ENCODE peak calls at places on chromosomes 16 and 17, in six cellular contexts. V, L, S, D, F and Q are unnamed samples.

GRCh38 chr17:13003454-13003851 is 14.4 kb downstream of the ELAC2 start:
- DNase-seq in V (no peak), L (no peak), S (peak; percentile 62), D (no peak), F (no peak), Q (no peak)

GRCh38 chr17:74758846-74759163 is 10.4 kb downstream of the NHERF1 start:
- DNase-seq in V (no peak), L (no peak), S (no peak), D (no peak), F (peak; percentile 55), Q (no peak)

GRCh38 chr16:59905131-59905530 is 1171.0 kb upstream of the GOT2 start:
- DNase-seq in V (no peak), L (no peak), S (no peak), D (no peak), F (no peak), Q (no peak)

GRCh38 chr17:67132366-67132765 is 88.0 kb downstream of the CACNG1 start:
- DNase-seq in V (no peak), L (no peak), S (no peak), D (no peak), F (no peak), Q (no peak)

GRCh38 chr17:51828901-51829300 is 329.6 kb downstream of the CA10 start:
- DNase-seq in V (no peak), L (no peak), S (no peak), D (no peak), F (no peak), Q (no peak)

GRCh38 chr16:1871974-1872635 is at the start of gene MEIOB:
- DNase-seq in V (peak; percentile 52), L (peak; percentile 41), S (no peak), D (no peak), F (no peak), Q (no peak)

GRCh38 chr16:15041260-15042011 is 14.4 kb downstream of the NTAN1 start:
- DNase-seq in V (peak; percentile 60), L (no peak), S (peak; percentile 87), D (no peak), F (peak; percentile 78), Q (peak; percentile 88)

GRCh38 chr16:83344014-83344413 is 463.8 kb upstream of the HSBP1 start:
- DNase-seq in V (no peak), L (no peak), S (no peak), D (no peak), F (no peak), Q (no peak)

GRCh38 chr17:63707151-63707550 is 7.2 kb upstream of the LIMD2 start:
- DNase-seq in V (no peak), L (no peak), S (no peak), D (no peak), F (no peak), Q (no peak)

GRCh38 chr17:40553694-40554534 is 11.4 kb downstream of the CCR7 start:
- DNase-seq in V (no peak), L (no peak), S (peak; percentile 89), D (no peak), F (no peak), Q (no peak)

GRCh38 chr16:67864594-67864993 is 8.3 kb upstream of the EDC4 start:
- DNase-seq in V (no peak), L (no peak), S (no peak), D (no peak), F (no peak), Q (no peak)

GRCh38 chr16:68090109-68090508 is 4.9 kb downstream of the NFATC3 start:
- DNase-seq in V (no peak), L (no peak), S (no peak), D (no peak), F (no peak), Q (no peak)

GRCh38 chr17:74350486-74350885 is 11.2 kb downstream of the BTBD17 start:
- DNase-seq in V (no peak), L (no peak), S (no peak), D (no peak), F (no peak), Q (no peak)

GRCh38 chr16:87689956-87690465 is 75.8 kb downstream of the KLHDC4 start:
- DNase-seq in V (no peak), L (no peak), S (no peak), D (no peak), F (no peak), Q (no peak)

GRCh38 chr17:57302690-57303089 is 46.4 kb downstream of the MSI2 start:
- DNase-seq in V (no peak), L (no peak), S (no peak), D (no peak), F (no peak), Q (no peak)

GRCh38 chr16:49012961-49013726 is 268.5 kb downstream of the CBLN1 start:
- DNase-seq in V (peak; percentile 31), L (no peak), S (peak; percentile 92), D (no peak), F (no peak), Q (no peak)

DNA sequence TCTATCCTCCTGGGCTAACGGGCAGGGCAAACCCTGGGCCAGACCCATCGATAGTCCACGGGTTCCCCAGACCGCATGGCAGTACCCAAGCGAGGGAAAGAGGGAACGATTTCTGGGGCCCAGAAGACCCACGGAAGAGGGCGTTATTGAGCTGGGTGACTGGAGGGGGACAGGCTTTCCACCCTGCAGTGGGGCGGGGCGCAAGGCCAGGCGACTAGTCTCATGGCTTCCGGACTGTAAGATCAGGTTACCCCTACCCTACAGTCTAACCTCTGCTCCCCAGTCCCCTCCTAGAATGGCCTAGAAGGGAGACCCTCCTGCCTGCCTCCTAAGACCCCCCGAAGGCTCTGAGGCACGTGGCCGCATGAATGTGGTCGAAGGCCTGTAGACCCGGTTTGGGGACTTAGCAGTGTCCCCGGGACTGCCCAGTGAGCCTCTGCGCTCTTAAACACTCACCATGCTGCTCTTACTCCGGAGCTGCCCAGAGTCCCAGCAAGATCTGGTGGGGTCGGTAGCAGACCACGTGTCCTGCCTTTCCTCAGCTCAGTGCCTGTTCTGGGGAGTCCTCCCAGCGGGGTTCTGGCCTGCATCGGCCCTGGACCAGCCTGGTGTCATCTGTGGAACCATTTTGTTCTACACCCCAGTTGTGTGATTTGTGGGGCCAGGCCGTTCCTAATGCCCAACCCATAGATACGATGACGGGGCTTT is 13.1 kb upstream of the AURKB start:
- DNase-seq in V (peak; percentile 77), L (no peak), S (peak; percentile 85), D (peak; percentile 72), F (peak; percentile 47), Q (peak; percentile 77)
- TF ChIP-seq POLR2A in V (no peak), L (peak; percentile 68), S (no peak), D (no peak), F (no peak), Q (no peak)

DNA sequence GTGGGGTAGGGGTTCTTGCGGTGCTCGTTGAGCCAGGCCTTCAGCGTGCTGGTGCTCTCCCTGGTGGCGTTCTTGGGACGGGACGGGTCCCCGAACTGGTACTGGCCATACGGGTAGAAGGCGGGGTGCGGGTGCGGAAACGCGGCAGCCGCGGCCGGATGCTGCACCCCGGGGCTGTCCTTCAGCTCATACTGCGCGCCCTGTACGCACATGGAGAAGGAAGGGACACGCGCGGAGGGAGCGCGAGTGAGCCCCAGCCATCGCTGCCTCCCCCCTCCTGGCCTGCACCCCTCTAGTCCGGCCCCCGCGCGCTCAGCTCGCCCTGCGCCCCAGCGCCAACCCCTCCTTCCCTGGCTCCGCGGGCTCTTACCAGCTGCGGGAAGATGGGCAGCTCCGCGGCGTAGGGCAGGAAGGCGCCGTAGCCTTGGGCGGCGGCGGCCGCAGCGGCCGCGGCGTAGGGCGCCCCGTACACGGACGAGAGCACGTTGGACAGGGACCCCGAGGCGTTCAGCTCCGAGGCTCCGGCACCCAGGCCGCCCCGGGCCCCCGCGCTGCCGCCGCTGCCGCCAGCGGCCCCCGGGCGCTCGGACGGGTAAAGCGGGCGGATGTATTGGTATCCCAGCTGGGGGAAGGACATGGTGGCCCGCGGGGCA is 1.0 kb downstream of the IRX3 start:
- DNase-seq in V (no peak), L (no peak), S (no peak), D (no peak), F (peak; percentile 32), Q (no peak)
- H3K4me1 ChIP-seq in V (peaks cover 68% of the 10 kb centered on the region), L (peaks cover 12% of the 10 kb centered on the region), S (peaks cover 69% of the 10 kb centered on the region), D (peaks cover 5% of the 10 kb centered on the region), F (no peaks in the 10 kb centered on the region), Q (peaks cover 15% of the 10 kb centered on the region)

GRCh38 chr17:77419547-77420475 is 279.0 kb downstream of the SEC14L1 start:
- DNase-seq in V (no peak), L (no peak), S (peak; percentile 89), D (no peak), F (no peak), Q (no peak)
- TF ChIP-seq POLR2A in V (no peak), L (no peak), S (no peak), D (no peak), F (no peak), Q (no peak)

GRCh38 chr16:85622683-85623082 is 9.6 kb downstream of the GSE1 start:
- DNase-seq in V (no peak), L (no peak), S (no peak), D (no peak), F (no peak), Q (no peak)

GRCh38 chr16:85623250-85623649 is 10.1 kb downstream of the GSE1 start:
- DNase-seq in V (no peak), L (no peak), S (no peak), D (no peak), F (no peak), Q (no peak)

GRCh38 chr16:85625053-85625452 is 11.9 kb downstream of the GSE1 start:
- DNase-seq in V (no peak), L (no peak), S (no peak), D (no peak), F (no peak), Q (no peak)

GRCh38 chr16:85624646-85625045 is 11.5 kb downstream of the GSE1 start:
- DNase-seq in V (no peak), L (no peak), S (no peak), D (no peak), F (no peak), Q (no peak)

GRCh38 chr16:85623997-85624601 is 11.0 kb downstream of the GSE1 start:
- DNase-seq in V (no peak), L (no peak), S (no peak), D (no peak), F (no peak), Q (no peak)
- H3K4me1 ChIP-seq in V (peaks cover 94% of the 10 kb centered on the region), L (peaks cover 25% of the 10 kb centered on the region), S (peaks cover 28% of the 10 kb centered on the region), D (no peaks in the 10 kb centered on the region), F (peaks cover 25% of the 10 kb centered on the region), Q (no peaks in the 10 kb centered on the region)

DNA sequence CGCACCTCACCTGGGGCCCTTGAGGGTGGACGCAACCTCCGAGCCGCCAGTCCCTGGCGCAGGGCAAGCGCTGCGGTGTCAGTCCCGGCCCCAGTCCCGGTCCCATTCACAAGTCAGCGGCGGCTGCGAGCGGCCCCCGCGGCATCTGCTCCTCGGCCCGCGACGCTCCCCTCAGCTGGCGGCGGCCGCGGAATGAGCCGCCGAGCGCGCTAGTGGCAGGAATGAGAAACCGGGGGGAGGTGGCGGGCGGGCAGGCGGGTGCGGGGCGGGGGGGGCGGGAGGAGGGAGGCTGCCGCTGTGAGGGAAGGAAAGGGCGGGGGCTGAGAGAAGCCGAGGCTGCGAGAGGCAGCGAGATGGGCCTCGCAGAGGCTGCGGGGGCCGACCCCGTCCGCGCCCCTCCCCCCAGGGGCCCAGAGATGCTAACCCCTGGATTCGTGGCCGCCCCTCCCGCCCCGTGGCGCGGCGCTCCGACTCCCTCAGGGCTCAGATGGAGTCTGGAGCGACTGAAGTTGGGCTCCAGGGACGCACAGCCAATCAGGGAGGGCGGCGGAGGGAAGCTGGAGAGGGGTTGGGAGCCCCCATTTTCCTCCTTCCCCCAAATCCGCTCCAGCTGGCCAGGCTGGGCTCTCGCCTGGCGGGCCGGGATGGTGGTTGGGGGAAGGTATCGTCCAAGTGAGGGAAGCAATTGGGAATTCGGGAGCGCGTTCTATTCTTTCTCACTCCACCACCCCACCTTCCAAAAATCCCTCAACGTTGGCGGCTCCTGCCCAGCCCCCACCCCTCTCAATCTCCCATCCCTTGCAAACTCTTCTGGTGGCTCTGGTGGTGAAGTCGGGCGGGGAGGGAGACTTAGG is at the start of gene CDH11:
- DNase-seq in V (no peak), L (no peak), S (peak; percentile 78), D (no peak), F (peak; percentile 22), Q (no peak)
- TF ChIP-seq POLR2A in V (no peak), L (no peak), S (no peak), D (no peak), F (no peak), Q (no peak)